ENCODE peak calls at places on chromosomes 13 and 19, in seven cellular contexts. T is SHP77; R is HCEC 1CT; F is stimulated activated CD4-positive, alpha-beta T cell treated with anti-CD3 and anti-CD28 coated beads, Interleukin-12 subunit alpha, Interleukin-12 subunit beta, amount 100 ng/mL, for 48 hours; V is colonic mucosa; E is kidney; P is left cardiac atrium. L is an unnamed sample.

GRCh38 chr19:52522555-52522954 is 4.9 kb upstream of the ZNF808 start:
- DNase-seq in F (no peak), P (no peak), E (no peak), V (no peak), T (no peak), R (no peak), L (no peak)

GRCh38 chr19:1040476-1041271 is 767 bp downstream of the ABCA7 start:
- DNase-seq in P (peak), R (peak), V (peak), F (peak), E (peak), T (peak), L (peak)

GRCh38 chr13:111398715-111399299 is 78.4 kb downstream of the TEX29 start:
- DNase-seq in F (no peak), V (no peak), R (no peak), P (no peak), E (no peak), T (peak), L (no peak)

GRCh38 chr19:23241433-23241832 is 8.8 kb downstream of the ZNF724 start:
- DNase-seq in E (no peak), V (no peak), R (no peak), P (no peak), F (no peak), T (no peak), L (no peak)

GRCh38 chr13:106906431-106906996 is 338.6 kb upstream of the ARGLU1 start:
- DNase-seq in E (no peak), T (no peak), V (no peak), F (no peak), R (no peak), P (no peak), L (no peak)

GRCh38 chr13:71801781-71802180 is 65.2 kb downstream of the DACH1 start:
- DNase-seq in T (no peak), P (no peak), V (no peak), R (no peak), E (no peak), F (no peak), L (no peak)

GRCh38 chr19:44848805-44849457 is 2.8 kb downstream of the NECTIN2 start:
- DNase-seq in P (peak), V (no peak), T (no peak), F (no peak), R (no peak), E (peak), L (no peak)

GRCh38 chr19:33212024-33212772 is 13.5 kb downstream of the SLC7A10 start:
- DNase-seq in P (peak), T (no peak), R (no peak), E (peak), F (no peak), V (no peak), L (no peak)

GRCh38 chr13:37179646-37180045 is 74.2 kb upstream of the CSNK1A1L start:
- DNase-seq in V (no peak), E (no peak), T (no peak), P (no peak), F (no peak), R (no peak), L (no peak)

GRCh38 chr13:48431987-48432615 is 19.2 kb upstream of the LPAR6 start:
- DNase-seq in P (no peak), V (no peak), T (no peak), R (no peak), E (no peak), F (no peak), L (no peak)

GRCh38 chr19:42942187-42942789 is 5.3 kb upstream of the PSG7 start:
- DNase-seq in T (peak), P (no peak), F (no peak), E (no peak), R (peak), V (no peak), L (no peak)

GRCh38 chr19:39858541-39858940 is 12.4 kb upstream of the FBL start:
- DNase-seq in P (no peak), F (no peak), R (no peak), E (no peak), V (no peak), T (no peak), L (no peak)

GRCh38 chr13:52411629-52412028 is 5.7 kb upstream of the THSD1 start:
- DNase-seq in T (no peak), R (peak), V (no peak), E (no peak), P (no peak), F (no peak), L (no peak)

GRCh38 chr19:45901912-45902650 is at the start of gene MYPOP:
- DNase-seq in E (no peak), T (no peak), F (no peak), V (no peak), R (no peak), P (no peak), L (no peak)

GRCh38 chr13:109545964-109546363 is 240.4 kb downstream of the IRS2 start:
- DNase-seq in V (no peak), T (no peak), R (no peak), P (no peak), F (no peak), E (no peak), L (no peak)

GRCh38 chr13:40094056-40094455 is 438.6 kb downstream of the COG6 start:
- DNase-seq in E (no peak), V (peak), F (no peak), R (peak), P (no peak), T (no peak), L (no peak)

GRCh38 chr13:28161370-28161769 is 23.0 kb downstream of the PAN3 start:
- DNase-seq in E (no peak), V (peak), F (no peak), T (no peak), R (peak), P (no peak), L (no peak)

GRCh38 chr19:17946965-17947784 is 14.4 kb downstream of the CCDC124 start:
- DNase-seq in E (peak), V (no peak), R (no peak), F (no peak), P (peak), T (no peak), L (no peak)

GRCh38 chr13:23292596-23292995 is 111.8 kb downstream of the SGCG start:
- DNase-seq in F (no peak), E (no peak), P (no peak), R (no peak), V (no peak), T (no peak), L (no peak)

GRCh38 chr13:32255744-32256120 is 59.4 kb downstream of the ZAR1L start:
- DNase-seq in V (no peak), E (no peak), P (no peak), T (peak), R (no peak), F (no peak), L (no peak)

GRCh38 chr19:7982651-7983099 is 22.8 kb downstream of the ELAVL1 start:
- DNase-seq in F (no peak), E (peak), P (no peak), R (no peak), V (no peak), T (no peak), L (no peak)

GRCh38 chr19:43634068-43634467 is 5.6 kb downstream of the CADM4 start:
- DNase-seq in V (no peak), P (no peak), T (no peak), E (no peak), F (no peak), R (no peak), L (no peak)

GRCh38 chr19:11478167-11479089 is 2.4 kb downstream of the ELAVL3 start:
- DNase-seq in R (no peak), T (no peak), P (no peak), E (no peak), V (no peak), F (no peak), L (no peak)

GRCh38 chr13:39415003-39415402 is 188.0 kb downstream of the LHFPL6 start:
- DNase-seq in T (no peak), E (no peak), P (peak), V (no peak), F (no peak), R (no peak), L (no peak)

GRCh38 chr19:16222806-16223205 is 25.1 kb downstream of the AP1M1 start:
- DNase-seq in V (no peak), T (no peak), R (no peak), E (no peak), P (no peak), F (no peak), L (no peak)

GRCh38 chr13:38361551-38362262 is 12.1 kb downstream of the UFM1 start:
- DNase-seq in R (no peak), E (no peak), P (no peak), F (no peak), V (no peak), T (no peak), L (no peak)

GRCh38 chr19:53865918-53866696 is 1.6 kb upstream of the MYADM start:
- DNase-seq in V (peak), T (peak), R (peak), P (peak), E (peak), F (peak), L (peak)

GRCh38 chr19:3801412-3802096 is 15.4 kb upstream of the MATK start:
- DNase-seq in E (peak), F (peak), V (peak), T (no peak), P (peak), R (no peak), L (no peak)

GRCh38 chr13:73520566-73521290 is 461.9 kb downstream of the KLF5 start:
- DNase-seq in V (no peak), P (no peak), F (no peak), E (no peak), T (no peak), R (no peak), L (no peak)

GRCh38 chr19:1293782-1294621 is 8.3 kb downstream of the EFNA2 start:
- DNase-seq in F (no peak), V (no peak), T (no peak), E (peak), R (no peak), P (no peak), L (no peak)

GRCh38 chr19:38206006-38206745 is 17.8 kb downstream of the DPF1 start:
- DNase-seq in T (no peak), E (no peak), R (no peak), P (no peak), V (no peak), F (no peak), L (no peak)

L was measured in posterior vena cava.